ENCODE peak calls at places on chromosomes 5 and 9, in six cellular contexts. P is astrocyte of the spinal cord, J is psoas muscle, N is prostate gland, T is fibroblast of mammary gland, R is colonic mucosa. I is an unnamed sample.

GRCh38 chr5:103117471-103117991 is 2.4 kb downstream of the GIN1 start:
- DNase-seq in P (no peak), J (no peak), T (peak), N (no peak), R (no peak), I (no peak)

GRCh38 chr5:117955831-117956230 is 1032.5 kb downstream of the DTWD2 start:
- DNase-seq in J (no peak), R (no peak), P (no peak), T (no peak), N (no peak), I (no peak)

GRCh38 chr9:72509635-72510034 is 11.8 kb upstream of the TMC1 start:
- DNase-seq in P (peak), N (no peak), R (no peak), J (no peak), T (peak), I (no peak)

GRCh38 chr5:133735346-133735745 is 123.0 kb upstream of the FSTL4 start:
- DNase-seq in N (no peak), T (peak), P (peak), J (no peak), R (no peak), I (no peak)

GRCh38 chr9:13832451-13832850 is 481.5 kb downstream of the NFIB start:
- DNase-seq in R (no peak), N (no peak), T (no peak), P (no peak), J (no peak), I (no peak)

GRCh38 chr5:53291528-53291927 is 182.0 kb upstream of the MOCS2 start:
- DNase-seq in P (no peak), N (no peak), R (no peak), T (peak), J (no peak), I (no peak)

GRCh38 chr5:32387176-32387575 is 57.4 kb downstream of the ZFR start:
- DNase-seq in P (no peak), R (no peak), J (no peak), T (peak), N (no peak), I (no peak)

GRCh38 chr5:35209862-35210261 is 20.4 kb downstream of the PRLR start:
- DNase-seq in P (no peak), J (no peak), N (no peak), T (no peak), R (no peak), I (no peak)

GRCh38 chr9:120740135-120740534 is 25.9 kb upstream of the MEGF9 start:
- DNase-seq in J (no peak), T (no peak), R (no peak), P (no peak), N (no peak), I (no peak)

GRCh38 chr9:73667749-73668148 is 516.1 kb downstream of the ANXA1 start:
- DNase-seq in T (peak), P (no peak), N (no peak), R (no peak), J (no peak), I (no peak)

GRCh38 chr5:55713871-55714270 is 1.7 kb upstream of the SLC38A9 start:
- DNase-seq in P (no peak), N (no peak), R (no peak), J (no peak), T (no peak), I (no peak)

GRCh38 chr5:179606071-179606909 is 17.2 kb downstream of the HNRNPH1 start:
- DNase-seq in R (no peak), P (no peak), J (no peak), N (no peak), T (no peak), I (no peak)

GRCh38 chr5:126031989-126032716 is 391.1 kb upstream of the GRAMD2B start:
- DNase-seq in N (no peak), R (no peak), P (peak), T (peak), J (no peak), I (no peak)

GRCh38 chr5:144284931-144285330 is 114.3 kb downstream of the KCTD16 start:
- DNase-seq in T (no peak), P (no peak), N (no peak), R (no peak), J (no peak), I (no peak)

GRCh38 chr5:91145233-91145620 is 237.9 kb downstream of the ARRDC3 start:
- DNase-seq in J (no peak), N (no peak), T (no peak), P (no peak), R (no peak), I (no peak)

GRCh38 chr9:121326130-121326838 is 43.8 kb downstream of the STOM start:
- DNase-seq in R (peak), P (peak), J (peak), T (peak), N (peak), I (no peak)

GRCh38 chr5:179343902-179344300 is 1.4 kb downstream of the ADAMTS2 start:
- DNase-seq in R (peak), P (no peak), N (no peak), T (peak), J (peak), I (no peak)

GRCh38 chr9:129665008-129665771 is at the start of gene PRRX2:
- DNase-seq in R (no peak), N (no peak), J (peak), T (no peak), P (peak), I (no peak)

GRCh38 chr5:58965677-58966414 is 383.0 kb downstream of the RAB3C start:
- DNase-seq in N (no peak), R (no peak), J (no peak), P (no peak), T (no peak), I (no peak)

DNA sequence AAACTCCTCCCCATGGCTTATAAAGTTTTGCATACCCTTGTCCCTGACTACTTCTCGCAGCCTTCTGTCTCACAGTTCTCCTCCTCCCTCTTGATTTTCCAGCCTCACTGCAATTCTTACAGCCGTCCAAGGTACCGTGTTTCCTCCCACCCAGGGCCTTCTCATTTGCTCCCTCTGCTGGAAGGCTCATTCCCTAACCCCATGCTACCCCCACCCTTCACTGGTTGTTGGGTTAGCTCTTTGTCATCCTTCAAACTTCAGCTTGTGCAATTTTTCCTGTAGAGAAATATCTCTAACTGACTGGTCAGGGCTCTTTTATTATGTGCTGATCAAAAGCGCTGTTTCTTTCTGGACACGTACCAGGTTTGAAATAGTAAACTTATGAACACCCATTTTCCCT is 329.2 kb downstream of the EBF1 start:
- DNase-seq in J (no peak), R (no peak), N (no peak), T (peak), P (no peak), I (no peak)
- TF ChIP-seq CTCF in J (no peak), R (no peak), N (no peak), T (peak), P (no peak), I (peak)

GRCh38 chr9:18360005-18360404 is 113.9 kb upstream of the ADAMTSL1 start:
- DNase-seq in P (peak), T (no peak), R (no peak), J (no peak), N (no peak), I (no peak)
- H3K4me3 ChIP-seq in P (no peak), T (no peak), R (no peak), J (no peak), N (no peak), I (no peak)

DNA sequence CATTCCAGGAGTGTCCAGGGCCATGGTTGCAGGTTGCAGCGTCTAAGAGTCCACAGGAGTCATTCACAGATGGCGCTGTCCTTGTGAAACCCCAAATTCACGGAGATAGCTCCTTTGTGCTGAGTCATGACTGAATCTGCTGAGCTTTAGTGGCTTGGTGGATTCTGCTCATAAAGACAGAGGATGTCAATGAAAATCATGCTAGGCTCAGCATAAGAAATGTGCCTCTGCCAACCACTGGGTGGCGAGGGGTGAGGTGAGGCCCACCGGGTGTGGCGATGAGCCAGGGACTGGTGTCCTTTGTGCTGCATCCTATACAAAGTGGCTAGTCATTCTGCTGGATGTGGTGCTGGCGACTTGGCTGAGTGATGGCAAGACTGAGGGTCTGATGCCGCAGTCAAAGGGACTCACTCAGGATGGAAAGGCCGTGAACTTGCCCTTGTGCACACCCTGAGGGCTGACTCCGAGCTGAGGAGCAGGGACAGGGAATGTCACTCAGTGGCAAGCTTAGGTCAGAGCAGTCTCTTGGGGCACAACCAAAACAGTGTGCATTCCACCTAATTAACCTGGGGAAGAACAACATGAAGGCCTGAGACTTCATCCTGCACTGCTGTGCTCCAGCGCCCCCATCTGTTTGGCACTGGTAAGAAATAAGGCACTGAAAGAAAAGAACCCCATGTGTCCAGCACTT is 71.5 kb downstream of the DAP start:
- DNase-seq in N (no peak), R (no peak), J (no peak), P (no peak), T (peak), I (no peak)
- TF ChIP-seq CTCF in N (no peak), R (no peak), J (peak), P (peak), T (peak), I (peak)

DNA sequence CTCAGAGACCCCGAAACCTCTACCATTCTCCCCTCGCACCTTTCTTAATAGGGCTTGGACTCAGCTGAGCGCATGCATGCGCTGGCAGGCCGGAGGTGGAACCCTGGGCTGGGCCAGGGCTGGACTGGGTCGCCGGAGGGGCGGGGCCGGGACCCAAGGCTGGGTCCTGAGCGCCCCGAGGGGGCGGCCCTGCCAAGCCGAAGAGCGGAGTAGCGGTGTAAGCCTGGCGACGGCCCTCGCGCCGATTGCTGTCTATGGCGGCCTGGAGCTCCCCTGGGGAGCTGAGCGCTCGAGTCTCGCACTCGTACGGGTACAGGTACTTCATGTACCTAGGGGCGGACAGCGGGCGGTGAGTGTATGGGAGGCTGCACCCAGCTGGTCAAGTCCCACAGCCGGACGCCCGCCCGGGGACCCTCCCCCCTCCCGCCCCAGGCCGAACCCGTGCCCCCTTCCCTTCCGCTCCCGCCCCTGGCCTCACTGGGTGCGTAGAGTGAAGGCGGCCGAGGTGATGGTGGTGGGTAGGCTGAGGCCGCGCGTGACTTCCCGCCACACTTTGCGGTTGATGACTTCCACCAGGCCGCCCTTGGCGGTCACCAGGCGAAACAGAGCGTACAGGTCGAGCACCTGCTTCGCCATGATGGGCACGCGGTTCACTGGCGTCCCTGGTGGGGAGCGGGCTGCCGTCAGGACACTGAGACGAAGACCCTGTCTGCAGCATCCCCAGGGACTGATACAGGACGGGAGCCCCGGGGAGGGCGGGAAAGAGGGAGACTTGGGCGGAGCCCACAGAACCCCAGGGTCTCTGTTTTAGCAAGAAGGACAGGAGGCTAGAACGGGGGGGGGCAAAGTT is 3.3 kb upstream of the DCTN3 start:
- DNase-seq in N (no peak), P (no peak), T (no peak), J (no peak), R (no peak), I (no peak)
- H3K4me3 ChIP-seq in N (no peak), P (no peak), T (no peak), J (peak), R (no peak), I (no peak)

GRCh38 chr9:21395778-21396717 is 10.8 kb upstream of the IFNA2 start:
- DNase-seq in P (peak), R (peak), J (peak), N (peak), T (no peak), I (no peak)
- TF ChIP-seq CTCF in P (peak), R (peak), J (peak), N (peak), T (peak), I (peak)

GRCh38 chr5:96172436-96172835 is 210.8 kb upstream of the ELL2 start:
- DNase-seq in N (no peak), R (no peak), J (no peak), P (peak), T (peak), I (no peak)

GRCh38 chr5:96180684-96181083 is 219.0 kb upstream of the ELL2 start:
- DNase-seq in J (no peak), P (no peak), T (no peak), N (no peak), R (no peak), I (no peak)

GRCh38 chr5:96175090-96175489 is 213.4 kb upstream of the ELL2 start:
- DNase-seq in T (peak), N (no peak), P (no peak), R (no peak), J (no peak), I (no peak)

GRCh38 chr5:96176022-96176421 is 214.4 kb upstream of the ELL2 start:
- DNase-seq in P (no peak), N (no peak), J (no peak), T (no peak), R (no peak), I (no peak)

GRCh38 chr5:96177303-96177869 is 215.7 kb upstream of the ELL2 start:
- DNase-seq in T (peak), J (no peak), P (peak), R (no peak), N (no peak), I (no peak)
- H3K4me3 ChIP-seq in T (no peak), J (no peak), P (no peak), R (no peak), N (no peak), I (no peak)